ENCODE peak calls at places on chromosome 1, in five cellular contexts. One of them, this sample, is unnamed. For H3K4me1, the result is how much of the 10 kb centered on the place peaks cover.

GRCh38 chr1:20753589-20753988 is 21.1 kb upstream of the SH2D5 start:
- DNase-seq in uterus: no peak
- DNase-seq in H1: no peak
- DNase-seq in body of pancreas: no peak
- DNase-seq in stomach: no peak
- DNase-seq in this sample: no peak

GRCh38 chr1:192905049-192905448 is 96.2 kb downstream of the RGS2 start:
- DNase-seq in body of pancreas: no peak
- DNase-seq in stomach: no peak
- DNase-seq in H1: no peak
- DNase-seq in uterus: no peak
- DNase-seq in this sample: no peak

GRCh38 chr1:167721617-167722151 is at the start of gene MPZL1:
- DNase-seq in body of pancreas: peak
- DNase-seq in stomach: peak
- DNase-seq in uterus: peak
- DNase-seq in H1: no peak
- DNase-seq in this sample: peak

GRCh38 chr1:21139601-21140000 is 37.1 kb downstream of the EIF4G3 start:
- DNase-seq in body of pancreas: peak
- DNase-seq in stomach: no peak
- DNase-seq in uterus: peak
- DNase-seq in H1: no peak
- DNase-seq in this sample: peak

GRCh38 chr1:61247881-61248752 is 165.8 kb downstream of the NFIA start:
- DNase-seq in H1: no peak
- DNase-seq in uterus: no peak
- DNase-seq in body of pancreas: no peak
- DNase-seq in stomach: no peak
- DNase-seq in this sample: no peak

GRCh38 chr1:53080769-53081168 is 18.8 kb downstream of the PODN start:
- DNase-seq in H1: no peak
- DNase-seq in stomach: no peak
- DNase-seq in uterus: no peak
- DNase-seq in body of pancreas: no peak
- DNase-seq in this sample: no peak

GRCh38 chr1:215147024-215147423 is 64.5 kb downstream of the KCNK2 start:
- DNase-seq in H1: no peak
- DNase-seq in body of pancreas: no peak
- DNase-seq in stomach: no peak
- DNase-seq in uterus: no peak
- DNase-seq in this sample: no peak

GRCh38 chr1:62273953-62274352 is 45.3 kb downstream of the KANK4 start:
- DNase-seq in stomach: no peak
- DNase-seq in H1: no peak
- DNase-seq in uterus: no peak
- DNase-seq in body of pancreas: no peak
- DNase-seq in this sample: no peak

GRCh38 chr1:62285984-62286481 is 33.2 kb downstream of the KANK4 start:
- DNase-seq in H1: no peak
- DNase-seq in uterus: no peak
- DNase-seq in stomach: peak
- DNase-seq in body of pancreas: peak
- DNase-seq in this sample: no peak

GRCh38 chr1:46941135-46941694 is at the start of gene CYP4A11:
- DNase-seq in stomach: no peak
- DNase-seq in H1: no peak
- DNase-seq in body of pancreas: no peak
- DNase-seq in uterus: no peak
- DNase-seq in this sample: no peak

GRCh38 chr1:30615816-30616590 is 107.4 kb downstream of the MATN1 start:
- DNase-seq in uterus: no peak
- DNase-seq in H1: no peak
- DNase-seq in stomach: peak
- DNase-seq in body of pancreas: no peak
- DNase-seq in this sample: peak

GRCh38 chr1:180494370-180494769 is 8.0 kb downstream of the ACBD6 start:
- DNase-seq in H1: no peak
- DNase-seq in body of pancreas: no peak
- DNase-seq in uterus: no peak
- DNase-seq in stomach: no peak
- DNase-seq in this sample: no peak

GRCh38 chr1:183543619-183544204 is 46.5 kb downstream of the NCF2 start:
- DNase-seq in uterus: no peak
- DNase-seq in stomach: no peak
- DNase-seq in body of pancreas: no peak
- DNase-seq in H1: no peak
- DNase-seq in this sample: no peak

GRCh38 chr1:230632273-230632873 is 9.9 kb upstream of the COG2 start:
- DNase-seq in H1: peak
- DNase-seq in stomach: peak
- DNase-seq in body of pancreas: peak
- DNase-seq in uterus: no peak
- DNase-seq in this sample: peak

GRCh38 chr1:205458777-205459566 is 3.1 kb upstream of the BLACAT1 start:
- DNase-seq in stomach: no peak
- DNase-seq in body of pancreas: peak
- DNase-seq in uterus: no peak
- DNase-seq in H1: no peak
- DNase-seq in this sample: peak

GRCh38 chr1:78440381-78440793 is 50.4 kb upstream of the PTGFR start:
- DNase-seq in H1: no peak
- DNase-seq in stomach: no peak
- DNase-seq in uterus: no peak
- DNase-seq in body of pancreas: no peak
- DNase-seq in this sample: no peak

GRCh38 chr1:23980725-23981063 is 567 bp upstream of the SRSF10 start:
- DNase-seq in body of pancreas: no peak
- DNase-seq in H1: no peak
- DNase-seq in stomach: no peak
- DNase-seq in uterus: peak
- DNase-seq in this sample: no peak

GRCh38 chr1:65189716-65190115 is 41.7 kb downstream of the AK4 start:
- DNase-seq in stomach: no peak
- DNase-seq in body of pancreas: no peak
- DNase-seq in uterus: no peak
- DNase-seq in H1: no peak
- DNase-seq in this sample: no peak

GRCh38 chr1:58885998-58886397 is 102.2 kb upstream of the JUN start:
- DNase-seq in H1: no peak
- DNase-seq in body of pancreas: peak
- DNase-seq in uterus: no peak
- DNase-seq in stomach: peak
- DNase-seq in this sample: no peak

GRCh38 chr1:13807213-13807612 is 107.2 kb downstream of the PRDM2 start:
- DNase-seq in H1: no peak
- DNase-seq in body of pancreas: peak
- DNase-seq in stomach: peak
- DNase-seq in uterus: no peak
- DNase-seq in this sample: peak

GRCh38 chr1:95017775-95018174 is 55.0 kb downstream of the ALG14 start:
- DNase-seq in body of pancreas: no peak
- DNase-seq in H1: no peak
- DNase-seq in stomach: no peak
- DNase-seq in uterus: no peak
- DNase-seq in this sample: no peak

GRCh38 chr1:218209351-218209861 is 75.7 kb upstream of the RRP15 start:
- DNase-seq in stomach: no peak
- DNase-seq in uterus: no peak
- DNase-seq in body of pancreas: no peak
- DNase-seq in H1: no peak
- DNase-seq in this sample: no peak

GRCh38 chr1:3012511-3013291 is 8.6 kb upstream of the ACTRT2 start:
- DNase-seq in body of pancreas: peak
- DNase-seq in stomach: peak
- DNase-seq in uterus: peak
- DNase-seq in H1: peak
- DNase-seq in this sample: peak

GRCh38 chr1:205492201-205492667 is 12.2 kb upstream of the CDK18 start:
- DNase-seq in uterus: no peak
- DNase-seq in stomach: no peak
- DNase-seq in H1: no peak
- DNase-seq in body of pancreas: no peak
- DNase-seq in this sample: no peak

GRCh38 chr1:6224733-6225132 is 11.0 kb downstream of the ICMT start:
- DNase-seq in H1: no peak
- DNase-seq in stomach: no peak
- DNase-seq in body of pancreas: no peak
- DNase-seq in uterus: no peak
- DNase-seq in this sample: peak

GRCh38 chr1:60341274-60341673 is 267.7 kb upstream of the C1orf87 start:
- DNase-seq in H1: no peak
- DNase-seq in stomach: no peak
- DNase-seq in body of pancreas: no peak
- DNase-seq in uterus: no peak
- DNase-seq in this sample: no peak

GRCh38 chr1:203034422-203035110 is 8.3 kb downstream of the PPFIA4 start:
- DNase-seq in uterus: no peak
- DNase-seq in stomach: no peak
- DNase-seq in body of pancreas: no peak
- DNase-seq in H1: no peak
- DNase-seq in this sample: peak

GRCh38 chr1:48344373-48344772 is 121.9 kb downstream of the SLC5A9 start:
- DNase-seq in H1: no peak
- DNase-seq in stomach: no peak
- DNase-seq in uterus: no peak
- DNase-seq in body of pancreas: no peak
- DNase-seq in this sample: no peak
- H3K4me1 ChIP-seq in H1: under half
- H3K4me1 ChIP-seq in stomach: under half
- H3K4me1 ChIP-seq in uterus: under half
- H3K4me1 ChIP-seq in body of pancreas: under half
- H3K4me1 ChIP-seq in this sample: under half

DNA sequence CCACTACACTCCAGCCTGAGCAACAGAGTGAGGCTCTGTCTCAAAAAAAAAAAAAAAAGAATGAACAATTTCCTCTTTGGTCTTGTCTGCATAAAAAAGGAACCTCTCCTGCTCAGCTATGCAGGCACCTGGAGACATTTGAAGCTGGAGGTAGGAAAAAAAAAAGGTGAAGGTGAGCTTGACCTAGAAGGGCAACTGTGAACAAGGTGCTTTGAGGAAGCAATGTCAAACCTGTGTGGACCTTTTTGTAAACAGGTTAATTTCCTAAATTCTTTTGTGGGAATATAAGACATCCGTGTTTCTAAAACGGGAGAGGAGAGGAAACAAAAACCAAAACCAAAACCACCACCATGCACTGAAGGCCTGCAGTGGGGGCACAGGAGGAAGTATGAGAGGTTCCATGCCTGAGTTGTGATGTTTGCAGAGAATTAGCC is 77.5 kb downstream of the SLC45A1 start:
- DNase-seq in H1: no peak
- DNase-seq in body of pancreas: no peak
- DNase-seq in stomach: no peak
- DNase-seq in uterus: no peak
- DNase-seq in this sample: no peak
- H3K4me3 ChIP-seq in H1: no peak
- H3K4me3 ChIP-seq in body of pancreas: no peak
- H3K4me3 ChIP-seq in stomach: peak
- H3K4me3 ChIP-seq in uterus: no peak
- H3K4me3 ChIP-seq in this sample: no peak

DNA sequence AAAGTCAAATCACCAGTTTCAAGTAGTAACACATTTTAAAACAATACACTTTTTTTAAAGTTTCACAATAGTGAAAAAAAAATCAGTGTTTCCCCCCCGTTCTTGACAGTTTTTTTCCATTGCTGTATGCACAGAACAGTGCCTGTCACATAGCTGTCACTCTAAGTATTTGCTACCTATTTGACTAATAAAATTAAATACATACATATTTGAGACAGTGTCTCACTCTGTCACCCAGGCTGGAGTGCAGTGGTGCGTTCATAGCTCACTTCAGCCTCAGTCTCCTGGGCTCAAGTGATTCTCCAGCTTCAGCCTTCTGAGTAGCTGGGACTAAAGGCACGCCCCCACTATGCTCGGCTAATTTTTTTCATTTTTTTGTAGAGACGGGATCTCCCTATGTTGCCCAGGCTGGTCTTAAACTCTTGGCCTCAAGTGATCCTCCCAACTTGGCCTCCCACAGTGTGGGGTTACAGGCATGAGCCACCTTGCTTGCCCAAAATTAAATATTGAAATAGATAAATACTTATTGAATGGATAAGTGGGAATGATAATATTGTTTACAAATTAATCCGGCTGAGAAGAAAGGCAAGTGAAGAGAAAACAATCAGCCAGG is 12.6 kb upstream of the RHBG start:
- DNase-seq in body of pancreas: no peak
- DNase-seq in H1: no peak
- DNase-seq in stomach: no peak
- DNase-seq in uterus: no peak
- DNase-seq in this sample: no peak
- H3K4me1 ChIP-seq in body of pancreas: under half
- H3K4me1 ChIP-seq in H1: under half
- H3K4me1 ChIP-seq in stomach: under half
- H3K4me1 ChIP-seq in uterus: under half
- H3K4me1 ChIP-seq in this sample: under half

GRCh38 chr1:22141948-22142314 is 966 bp downstream of the WNT4 start:
- DNase-seq in body of pancreas: no peak
- DNase-seq in stomach: no peak
- DNase-seq in uterus: no peak
- DNase-seq in H1: no peak
- DNase-seq in this sample: no peak

GRCh38 chr1:22143065-22143514 is at the start of gene WNT4:
- DNase-seq in uterus: peak
- DNase-seq in stomach: peak
- DNase-seq in body of pancreas: peak
- DNase-seq in H1: no peak
- DNase-seq in this sample: peak

GRCh38 chr1:22141493-22141892 is 1.4 kb downstream of the WNT4 start:
- DNase-seq in stomach: no peak
- DNase-seq in body of pancreas: no peak
- DNase-seq in H1: no peak
- DNase-seq in uterus: no peak
- DNase-seq in this sample: no peak

GRCh38 chr1:22143586-22144033 is 713 bp upstream of the WNT4 start:
- DNase-seq in body of pancreas: no peak
- DNase-seq in stomach: peak
- DNase-seq in H1: no peak
- DNase-seq in uterus: no peak
- DNase-seq in this sample: no peak

DNA sequence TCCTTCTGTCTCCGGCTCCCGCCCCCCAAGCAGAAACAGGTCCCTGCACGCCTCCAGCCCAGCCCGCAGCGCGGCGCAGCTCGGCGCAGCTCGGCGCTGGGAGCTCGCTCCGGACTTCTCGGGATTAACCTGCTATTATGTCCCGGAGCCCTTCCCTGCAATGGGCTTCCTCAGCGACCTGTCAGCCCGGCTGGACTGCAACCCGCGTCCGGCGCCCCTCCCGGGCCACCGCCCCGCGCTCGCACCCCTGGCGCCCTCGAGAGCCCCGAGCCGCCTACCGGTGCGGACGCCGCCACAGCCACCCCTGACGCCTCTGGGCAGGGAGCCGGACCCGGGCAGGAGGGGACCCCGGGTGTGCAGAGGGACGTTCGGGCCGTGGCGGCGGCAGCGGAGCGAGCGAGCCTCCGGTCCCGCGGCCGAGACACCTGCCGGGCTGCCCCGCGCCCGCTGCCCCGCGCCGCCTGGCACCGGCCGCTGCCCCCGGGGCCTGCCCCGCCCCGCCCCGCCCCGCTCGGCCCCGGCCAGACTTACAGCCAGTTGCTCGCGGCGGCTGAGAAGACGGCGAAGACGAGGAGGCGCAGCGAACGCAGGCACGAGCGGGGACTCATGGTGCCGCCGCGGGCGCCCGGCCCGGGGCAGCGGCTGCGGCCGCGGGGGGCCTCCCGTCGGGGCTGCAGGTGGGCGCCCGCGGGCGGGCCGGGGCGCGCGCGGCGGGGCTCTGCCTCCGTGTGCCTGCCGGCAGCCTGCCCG is 407 bp downstream of the WNT4 start:
- DNase-seq in body of pancreas: peak
- DNase-seq in H1: no peak
- DNase-seq in uterus: peak
- DNase-seq in stomach: peak
- DNase-seq in this sample: peak
- H3K4me3 ChIP-seq in body of pancreas: no peak
- H3K4me3 ChIP-seq in H1: peak
- H3K4me3 ChIP-seq in uterus: peak
- H3K4me3 ChIP-seq in stomach: peak
- H3K4me3 ChIP-seq in this sample: peak

This sample was measured in adrenal gland.